ENCODE peak calls at places on chromosomes 16 and 17, in five cellular contexts. C is lower lobe of right lung, V is AG04450, H is AG10803, O is prostate gland. Z is an unnamed sample.

GRCh38 chr17:18262641-18263040 is 2.2 kb downstream of the MIEF2 start:
- DNase-seq in C (peak), V (no peak), H (no peak), O (no peak), Z (no peak)

GRCh38 chr16:72487283-72487682 is 315.3 kb upstream of the PMFBP1 start:
- DNase-seq in C (no peak), V (no peak), H (no peak), O (no peak), Z (no peak)

GRCh38 chr17:72432143-72432604 is 311.4 kb downstream of the SOX9 start:
- DNase-seq in C (no peak), V (peak), H (no peak), O (no peak), Z (no peak)

GRCh38 chr17:41925991-41926590 is 4.3 kb upstream of the ODAD4 start:
- DNase-seq in C (no peak), V (no peak), H (no peak), O (no peak), Z (no peak)

GRCh38 chr17:47288531-47289116 is 35.0 kb downstream of the ITGB3 start:
- DNase-seq in C (no peak), V (no peak), H (no peak), O (no peak), Z (no peak)

GRCh38 chr17:11332706-11333105 is 91.7 kb downstream of the SHISA6 start:
- DNase-seq in C (no peak), V (no peak), H (no peak), O (no peak), Z (no peak)

GRCh38 chr17:46782250-46782953 is 36.1 kb downstream of the WNT3 start:
- DNase-seq in C (peak), V (no peak), H (no peak), O (no peak), Z (no peak)

GRCh38 chr16:53864819-53865491 is 161.0 kb downstream of the FTO start:
- DNase-seq in C (no peak), V (no peak), H (no peak), O (no peak), Z (no peak)

GRCh38 chr17:45261577-45262515 is at the start of gene SPATA32:
- DNase-seq in C (peak), V (no peak), H (peak), O (peak), Z (no peak)

GRCh38 chr17:29243792-29244191 is 2.9 kb upstream of the CRYBA1 start:
- DNase-seq in C (no peak), V (no peak), H (peak), O (no peak), Z (no peak)

GRCh38 chr16:47507701-47508100 is 46.6 kb downstream of the PHKB start:
- DNase-seq in C (no peak), V (no peak), H (no peak), O (no peak), Z (no peak)

GRCh38 chr16:28999577-28999976 is 14.7 kb downstream of the LAT start:
- DNase-seq in C (no peak), V (no peak), H (no peak), O (no peak), Z (no peak)

GRCh38 chr17:63950940-63951907 is 19.1 kb upstream of the CD79B start:
- DNase-seq in C (no peak), V (no peak), H (no peak), O (peak), Z (no peak)

GRCh38 chr17:47955497-47956461 is 1.9 kb downstream of the PRR15L start:
- DNase-seq in C (peak), V (no peak), H (no peak), O (peak), Z (no peak)

GRCh38 chr17:35254107-35254802 is 11.4 kb downstream of the SLFN5 start:
- DNase-seq in C (peak), V (peak), H (peak), O (peak), Z (peak)

GRCh38 chr16:54165174-54165911 is 121.2 kb downstream of the IRX3 start:
- DNase-seq in C (no peak), V (no peak), H (no peak), O (no peak), Z (no peak)

GRCh38 chr16:50599494-50599893 is 51.3 kb downstream of the NKD1 start:
- DNase-seq in C (no peak), V (no peak), H (peak), O (no peak), Z (no peak)

GRCh38 chr17:10192963-10193362 is 5.4 kb downstream of the GAS7 start:
- DNase-seq in C (no peak), V (peak), H (peak), O (no peak), Z (peak)

GRCh38 chr17:13833921-13834320 is 232.2 kb upstream of the HS3ST3A1 start:
- DNase-seq in C (no peak), V (no peak), H (peak), O (no peak), Z (peak)

GRCh38 chr17:19269102-19269501 is 31.9 kb downstream of the EPN2 start:
- DNase-seq in C (no peak), V (no peak), H (no peak), O (peak), Z (no peak)

GRCh38 chr17:28191018-28191417 is 128.0 kb upstream of the TMEM97 start:
- DNase-seq in C (no peak), V (no peak), H (no peak), O (no peak), Z (no peak)

GRCh38 chr17:61504697-61505096 is 52.5 kb downstream of the TBX4 start:
- DNase-seq in C (no peak), V (peak), H (peak), O (no peak), Z (peak)

GRCh38 chr16:46730801-46731690 is 17.1 kb downstream of the MYLK3 start:
- DNase-seq in C (no peak), V (no peak), H (no peak), O (no peak), Z (no peak)

GRCh38 chr17:47644324-47644723 is 5.4 kb upstream of the KPNB1 start:
- DNase-seq in C (peak), V (no peak), H (no peak), O (no peak), Z (no peak)

GRCh38 chr17:496761-497586 is 144.4 kb upstream of the RPH3AL start:
- DNase-seq in C (no peak), V (no peak), H (peak), O (no peak), Z (no peak)

GRCh38 chr17:49521521-49522185 is 26.6 kb downstream of the NGFR start:
- DNase-seq in C (no peak), V (no peak), H (no peak), O (no peak), Z (no peak)

GRCh38 chr17:357634-358033 is 5.0 kb upstream of the RPH3AL start:
- DNase-seq in C (no peak), V (no peak), H (no peak), O (no peak), Z (no peak)

GRCh38 chr16:17369441-17369951 is 101.3 kb downstream of the XYLT1 start:
- DNase-seq in C (peak), V (no peak), H (no peak), O (no peak), Z (no peak)

GRCh38 chr17:48241131-48241591 is 133.6 kb downstream of the SNX11 start:
- DNase-seq in C (no peak), V (no peak), H (peak), O (no peak), Z (no peak)

GRCh38 chr17:9843152-9844010 is 17.7 kb downstream of the GLP2R start:
- DNase-seq in C (no peak), V (no peak), H (no peak), O (no peak), Z (no peak)

GRCh38 chr16:28898266-28898665 is 20.0 kb downstream of the ATP2A1 start:
- DNase-seq in C (no peak), V (no peak), H (no peak), O (no peak), Z (no peak)

GRCh38 chr17:34503804-34504203 is 75.6 kb upstream of the TMEM132E start:
- DNase-seq in C (peak), V (no peak), H (no peak), O (no peak), Z (no peak)

GRCh38 chr16:70635356-70636016 is 10.9 kb upstream of the IL34 start:
- DNase-seq in C (no peak), V (peak), H (peak), O (no peak), Z (peak)

GRCh38 chr17:81328925-81329278 is 33.8 kb upstream of the SLC38A10 start:
- DNase-seq in C (no peak), V (no peak), H (no peak), O (no peak), Z (no peak)

GRCh38 chr17:37643118-37643766 is at the start of gene DDX52:
- DNase-seq in C (peak), V (peak), H (peak), O (peak), Z (peak)

GRCh38 chr17:4407851-4408250 is 25.9 kb upstream of the SPNS3 start:
- DNase-seq in C (no peak), V (no peak), H (no peak), O (peak), Z (no peak)

GRCh38 chr16:56632160-56632847 is at the start of gene MT1M:
- DNase-seq in C (peak), V (no peak), H (no peak), O (peak), Z (no peak)

GRCh38 chr16:57675752-57676623 is 7.9 kb downstream of the ADGRG3 start:
- DNase-seq in C (no peak), V (no peak), H (no peak), O (no peak), Z (no peak)

GRCh38 chr17:20775331-20775730 is 195.8 kb downstream of the CDRT15L2 start:
- DNase-seq in C (no peak), V (no peak), H (no peak), O (no peak), Z (no peak)

GRCh38 chr17:20774472-20775135 is 195.1 kb downstream of the CDRT15L2 start:
- DNase-seq in C (no peak), V (no peak), H (no peak), O (no peak), Z (peak)

GRCh38 chr17:20771104-20771503 is 191.6 kb downstream of the CDRT15L2 start:
- DNase-seq in C (no peak), V (no peak), H (no peak), O (no peak), Z (no peak)
- TF ChIP-seq CTCF in C (no peak), V (no peak), H (no peak), O (no peak), Z (no peak)

GRCh38 chr17:77999413-78000173 is 41.1 kb downstream of the TNRC6C start:
- DNase-seq in C (no peak), V (no peak), H (peak), O (no peak), Z (no peak)
- H3K4me3 ChIP-seq in C (no peak), V (no peak), H (no peak), O (no peak), Z (no peak)

GRCh38 chr16:66324785-66325184 is 41.7 kb upstream of the CDH5 start:
- DNase-seq in C (no peak), V (no peak), H (peak), O (no peak), Z (no peak)
- TF ChIP-seq CTCF in C (no peak), V (no peak), H (no peak), O (no peak), Z (peak)

GRCh38 chr17:40327735-40328385 is 18.9 kb downstream of the RARA start:
- DNase-seq in C (peak), V (no peak), H (no peak), O (no peak), Z (no peak)

GRCh38 chr17:40327244-40327666 is 18.3 kb downstream of the RARA start:
- DNase-seq in C (no peak), V (no peak), H (no peak), O (no peak), Z (no peak)

GRCh38 chr17:40326014-40326831 is 17.2 kb downstream of the RARA start:
- DNase-seq in C (peak), V (no peak), H (no peak), O (no peak), Z (no peak)

GRCh38 chr17:40325156-40326013 is 16.4 kb downstream of the RARA start:
- DNase-seq in C (peak), V (no peak), H (no peak), O (no peak), Z (no peak)

GRCh38 chr17:40326832-40327199 is 17.8 kb downstream of the RARA start:
- DNase-seq in C (peak), V (no peak), H (no peak), O (no peak), Z (no peak)
- H3K4me3 ChIP-seq in C (peak), V (no peak), H (no peak), O (no peak), Z (no peak)

Z was measured in AG09309.